ENCODE peak calls at places on chromosomes 5 and 9, in nine cellular contexts. X is OCI-LY7; V is gastrocnemius medialis; C is stomach; L is heart left ventricle; F is GM23248; Z is pancreas; Y is thyroid gland; N is CD4-positive, alpha-beta memory T cell. U is an unnamed sample. For H3K4me1, the result is how much of the 10 kb centered on the place peaks cover.

GRCh38 chr9:124291801-124292396 is 34.1 kb downstream of the NEK6 start:
- DNase-seq in C (no peak), Z (no peak), Y (no peak), F (no peak), X (peak), N (no peak), L (peak), V (no peak), U (peak)

GRCh38 chr5:155943516-155944407 is 383.2 kb upstream of the SGCD start:
- DNase-seq in N (peak), V (peak), L (peak), F (peak), Z (peak), C (no peak), Y (peak), X (peak), U (peak)

GRCh38 chr5:149044453-149045117 is 18.3 kb downstream of the SH3TC2 start:
- DNase-seq in N (no peak), Z (no peak), F (no peak), X (no peak), V (no peak), C (no peak), L (no peak), Y (no peak), U (no peak)

GRCh38 chr5:159178978-159179377 is 30.4 kb downstream of the RNF145 start:
- DNase-seq in Z (no peak), V (no peak), N (peak), X (no peak), F (peak), Y (no peak), C (no peak), L (no peak), U (peak)

GRCh38 chr5:64144429-64145215 is 21.0 kb upstream of the RNF180 start:
- DNase-seq in Y (no peak), Z (no peak), V (no peak), N (no peak), X (no peak), L (no peak), C (no peak), F (peak), U (peak)

GRCh38 chr5:177099422-177100093 is 12.8 kb downstream of the FGFR4 start:
- DNase-seq in V (no peak), C (no peak), N (no peak), Y (no peak), F (no peak), L (no peak), Z (no peak), X (peak), U (no peak)

GRCh38 chr5:96896806-96897205 is 20.5 kb downstream of the ERAP2 start:
- DNase-seq in Y (no peak), L (no peak), C (no peak), N (no peak), F (no peak), X (peak), V (no peak), Z (no peak), U (no peak)

GRCh38 chr9:79264511-79265448 is 307.0 kb upstream of the TLE4 start:
- DNase-seq in Y (no peak), X (no peak), C (no peak), N (no peak), V (no peak), L (no peak), Z (no peak), F (peak), U (no peak)

GRCh38 chr5:1315709-1316587 is 21.1 kb upstream of the TERT start:
- DNase-seq in Y (peak), F (peak), Z (peak), N (peak), X (peak), V (peak), C (peak), L (no peak), U (no peak)

GRCh38 chr9:133562611-133563285 is 28.2 kb downstream of the ADAMTSL2 start:
- DNase-seq in L (no peak), X (no peak), Z (peak), F (no peak), C (no peak), Y (peak), V (no peak), N (no peak), U (no peak)
- H3K4me1 ChIP-seq in L (half or more), X (under half), Z (under half), F (under half), C (under half), Y (under half), V (under half), N (under half), U (under half)

DNA sequence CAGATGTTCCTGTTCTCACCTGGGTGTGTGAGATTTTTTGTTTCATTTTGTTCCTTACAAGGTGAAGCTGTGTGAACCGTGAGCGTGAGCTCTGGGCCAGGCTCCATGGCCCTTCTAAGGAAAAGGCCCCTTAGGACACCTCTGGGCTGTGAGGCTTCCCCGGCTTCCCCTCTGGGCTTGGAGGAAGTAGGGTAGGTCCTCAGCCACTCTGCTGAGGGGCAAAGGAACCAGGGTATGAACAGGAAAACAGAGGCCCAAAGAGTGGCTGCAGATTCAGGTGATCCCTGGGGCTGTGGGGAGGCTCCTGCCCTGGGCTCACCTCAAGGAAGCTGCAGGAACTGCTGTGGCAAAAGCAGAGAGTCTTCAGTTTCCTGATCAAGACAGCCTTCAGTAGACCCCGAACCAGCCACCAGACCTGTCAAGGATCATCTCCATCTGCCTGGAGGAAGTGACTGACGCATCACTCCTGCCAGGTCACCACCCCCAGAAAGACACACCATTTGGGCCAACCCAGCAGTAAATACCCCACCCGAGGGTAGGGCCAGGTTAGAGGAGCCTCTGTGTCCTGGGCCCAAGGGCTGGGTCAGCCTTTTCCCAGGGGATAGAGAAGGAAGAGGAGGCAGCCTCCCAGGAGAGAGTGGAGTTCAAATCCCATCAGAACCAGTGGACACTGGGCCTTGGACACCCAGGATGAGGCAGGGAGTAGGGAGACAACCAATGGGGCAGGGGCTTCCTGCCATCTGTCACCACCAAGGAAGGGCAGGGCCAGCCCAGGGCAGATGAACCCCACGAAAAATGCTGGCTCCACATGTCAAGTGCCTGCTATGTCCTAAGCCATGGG is 5.7 kb upstream of the ST6GALNAC6 start:
- DNase-seq in Z (no peak), L (no peak), Y (no peak), X (peak), C (no peak), V (no peak), N (peak), F (no peak), U (no peak)
- H3K4me3 ChIP-seq in Z (no peak), L (peak), Y (no peak), X (peak), C (peak), V (no peak), N (peak), F (no peak), U (no peak)

DNA sequence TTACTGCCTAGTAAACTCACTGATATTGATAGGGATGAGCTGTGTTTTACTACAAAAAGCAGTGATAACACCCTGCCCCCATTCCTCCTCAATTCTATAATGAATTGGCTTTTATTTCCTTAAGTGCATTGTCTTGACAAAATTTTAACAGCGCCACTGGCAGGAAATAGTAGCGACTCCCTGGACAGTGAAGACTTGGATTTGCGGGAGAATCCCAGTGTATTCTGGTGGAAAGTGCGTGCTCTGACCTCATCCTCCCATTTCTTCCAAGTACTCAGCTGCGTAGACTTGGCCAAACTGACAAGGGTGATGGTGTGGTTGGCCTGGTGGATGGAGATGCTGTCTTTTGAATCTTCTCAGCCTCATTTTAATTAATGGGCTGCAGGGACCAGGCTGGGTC is 5.3 kb downstream of the TRIO start:
- DNase-seq in Y (no peak), Z (no peak), L (no peak), N (no peak), V (no peak), X (no peak), C (no peak), F (no peak), U (no peak)
- H3K4me1 ChIP-seq in Y (under half), Z (under half), L (half or more), N (under half), V (half or more), X (under half), C (under half), F (half or more), U (half or more)

GRCh38 chr9:136928591-136928990 is 15.9 kb downstream of the FBXW5 start:
- DNase-seq in Z (no peak), X (no peak), F (no peak), N (no peak), Y (no peak), C (no peak), L (peak), V (peak), U (no peak)
- H3K4me3 ChIP-seq in Z (no peak), X (no peak), F (no peak), N (no peak), Y (no peak), C (no peak), L (peak), V (peak), U (no peak)

GRCh38 chr5:112908854-112909253 is 13.2 kb downstream of the REEP5 start:
- DNase-seq in F (no peak), Y (no peak), C (no peak), X (no peak), N (no peak), Z (no peak), V (no peak), L (no peak), U (no peak)

GRCh38 chr5:112902561-112902960 is 19.5 kb downstream of the REEP5 start:
- DNase-seq in Z (no peak), Y (no peak), V (no peak), N (no peak), F (no peak), X (no peak), C (no peak), L (no peak), U (no peak)

GRCh38 chr5:112906637-112907036 is 15.4 kb downstream of the REEP5 start:
- DNase-seq in C (no peak), Y (no peak), F (no peak), L (no peak), Z (no peak), X (no peak), N (no peak), V (no peak), U (no peak)

DNA sequence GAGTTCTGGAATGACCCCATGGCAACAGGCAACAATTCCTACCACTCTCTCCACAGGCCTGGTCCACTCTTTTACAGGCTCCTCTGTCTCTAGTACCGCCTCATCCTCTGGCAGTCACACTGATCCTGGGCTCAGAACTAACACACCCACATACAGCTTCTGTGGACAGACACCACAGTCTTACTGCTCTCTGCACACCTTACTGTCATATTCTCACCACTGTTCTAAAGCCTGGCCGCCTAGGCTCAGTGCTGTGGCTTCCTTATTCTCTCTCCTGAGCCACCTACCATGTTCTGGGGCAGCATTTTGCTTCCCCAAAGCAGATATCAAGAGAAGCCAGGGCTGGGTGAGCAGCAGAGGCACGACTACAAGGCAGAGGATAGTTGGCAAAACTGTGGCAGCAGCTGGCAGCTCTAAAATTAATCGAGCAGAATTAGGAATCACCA is 14.8 kb downstream of the REEP5 start:
- DNase-seq in V (no peak), Z (no peak), F (no peak), X (no peak), C (no peak), N (no peak), Y (no peak), L (no peak), U (no peak)
- H3K4me1 ChIP-seq in V (under half), Z (under half), F (under half), X (under half), C (under half), N (under half), Y (under half), L (under half), U (under half)

GRCh38 chr5:14147210-14147609 is 4.1 kb downstream of the TRIO start:
- DNase-seq in X (no peak), V (no peak), F (no peak), L (no peak), Z (no peak), N (no peak), Y (no peak), C (no peak), U (no peak)
- H3K4me3 ChIP-seq in X (no peak), V (peak), F (peak), L (peak), Z (no peak), N (no peak), Y (no peak), C (no peak), U (peak)